ENCODE peak calls at places on chromosomes 13 and 19, in four cellular contexts. One of them, this sample, is unnamed.

GRCh38 chr13:40819797-40820315 is 30.4 kb downstream of the SLC25A15 start:
- DNase-seq in A549: no peak
- DNase-seq in neural progenitor cell: no peak
- DNase-seq in GM12878: no peak
- DNase-seq in this sample: no peak

GRCh38 chr19:42129399-42130253 is 2.6 kb downstream of the POU2F2 start:
- DNase-seq in A549: no peak
- DNase-seq in neural progenitor cell: no peak
- DNase-seq in GM12878: peak
- DNase-seq in this sample: no peak

GRCh38 chr13:50512602-50513527 is 330.6 kb downstream of the DLEU7 start:
- DNase-seq in neural progenitor cell: peak
- DNase-seq in A549: no peak
- DNase-seq in GM12878: no peak
- DNase-seq in this sample: no peak

GRCh38 chr19:14318873-14319272 is 62.4 kb upstream of the ADGRE5 start:
- DNase-seq in neural progenitor cell: peak
- DNase-seq in GM12878: no peak
- DNase-seq in A549: no peak
- DNase-seq in this sample: no peak

GRCh38 chr13:96967248-96967745 is 27.0 kb downstream of the OXGR1 start:
- DNase-seq in neural progenitor cell: peak
- DNase-seq in GM12878: no peak
- DNase-seq in A549: peak
- DNase-seq in this sample: no peak

GRCh38 chr19:54253331-54254194 is 3.5 kb downstream of the LILRB5 start:
- DNase-seq in GM12878: no peak
- DNase-seq in A549: no peak
- DNase-seq in neural progenitor cell: no peak
- DNase-seq in this sample: no peak

GRCh38 chr13:39777527-39778061 is 122.1 kb downstream of the COG6 start:
- DNase-seq in GM12878: no peak
- DNase-seq in A549: peak
- DNase-seq in neural progenitor cell: peak
- DNase-seq in this sample: no peak

GRCh38 chr19:2462635-2463421 is 6.1 kb upstream of the LMNB2 start:
- DNase-seq in neural progenitor cell: peak
- DNase-seq in A549: peak
- DNase-seq in GM12878: no peak
- DNase-seq in this sample: peak

GRCh38 chr13:113969973-113970611 is 3.8 kb downstream of the C13orf46 start:
- DNase-seq in neural progenitor cell: no peak
- DNase-seq in GM12878: no peak
- DNase-seq in A549: no peak
- DNase-seq in this sample: no peak

GRCh38 chr13:34302596-34302995 is 484.6 kb downstream of the RFC3 start:
- DNase-seq in GM12878: no peak
- DNase-seq in neural progenitor cell: no peak
- DNase-seq in A549: no peak
- DNase-seq in this sample: no peak

GRCh38 chr13:56515441-56515840 is 625.3 kb upstream of the PRR20A start:
- DNase-seq in GM12878: no peak
- DNase-seq in A549: no peak
- DNase-seq in neural progenitor cell: no peak
- DNase-seq in this sample: no peak

GRCh38 chr13:48901786-48902185 is 73.9 kb upstream of the FNDC3A start:
- DNase-seq in neural progenitor cell: no peak
- DNase-seq in GM12878: no peak
- DNase-seq in A549: no peak
- DNase-seq in this sample: no peak

GRCh38 chr13:67095621-67096020 is 134.5 kb downstream of the PCDH9 start:
- DNase-seq in GM12878: no peak
- DNase-seq in neural progenitor cell: no peak
- DNase-seq in A549: peak
- DNase-seq in this sample: no peak

GRCh38 chr13:110815471-110816204 is 99.2 kb downstream of the ANKRD10 start:
- DNase-seq in A549: no peak
- DNase-seq in neural progenitor cell: no peak
- DNase-seq in GM12878: peak
- DNase-seq in this sample: no peak

GRCh38 chr13:113144255-113144629 is 14.2 kb upstream of the PROZ start:
- DNase-seq in GM12878: no peak
- DNase-seq in A549: no peak
- DNase-seq in neural progenitor cell: no peak
- DNase-seq in this sample: no peak

GRCh38 chr13:89568276-89568675 is 1779.2 kb upstream of the MIR17HG start:
- DNase-seq in A549: no peak
- DNase-seq in GM12878: no peak
- DNase-seq in neural progenitor cell: no peak
- DNase-seq in this sample: no peak

GRCh38 chr19:28242317-28242927 is 970.5 kb downstream of the UQCRFS1 start:
- DNase-seq in neural progenitor cell: peak
- DNase-seq in GM12878: no peak
- DNase-seq in A549: peak
- DNase-seq in this sample: no peak

GRCh38 chr13:110834572-110834971 is 80.3 kb downstream of the ANKRD10 start:
- DNase-seq in A549: no peak
- DNase-seq in neural progenitor cell: no peak
- DNase-seq in GM12878: no peak
- DNase-seq in this sample: no peak

GRCh38 chr19:37991176-37991835 is 84.3 kb downstream of the SIPA1L3 start:
- DNase-seq in neural progenitor cell: no peak
- DNase-seq in GM12878: no peak
- DNase-seq in A549: no peak
- DNase-seq in this sample: no peak

GRCh38 chr13:82678052-82678451 is 1204.2 kb downstream of the SLITRK1 start:
- DNase-seq in A549: no peak
- DNase-seq in neural progenitor cell: no peak
- DNase-seq in GM12878: no peak
- DNase-seq in this sample: no peak

GRCh38 chr13:99717959-99718674 is 216.8 kb downstream of the TM9SF2 start:
- DNase-seq in GM12878: no peak
- DNase-seq in A549: no peak
- DNase-seq in neural progenitor cell: no peak
- DNase-seq in this sample: no peak

GRCh38 chr13:75762066-75762937 is 126.2 kb downstream of the LMO7 start:
- DNase-seq in neural progenitor cell: no peak
- DNase-seq in GM12878: peak
- DNase-seq in A549: peak
- DNase-seq in this sample: no peak

GRCh38 chr13:111411186-111411858 is 90.9 kb downstream of the TEX29 start:
- DNase-seq in GM12878: no peak
- DNase-seq in neural progenitor cell: peak
- DNase-seq in A549: no peak
- DNase-seq in this sample: no peak

GRCh38 chr19:55600336-55601028 is 394 bp downstream of the ZNF524 start:
- DNase-seq in A549: no peak
- DNase-seq in neural progenitor cell: peak
- DNase-seq in GM12878: no peak
- DNase-seq in this sample: no peak

GRCh38 chr19:13401388-13401787 is 104.9 kb downstream of the CACNA1A start:
- DNase-seq in A549: peak
- DNase-seq in GM12878: no peak
- DNase-seq in neural progenitor cell: no peak
- DNase-seq in this sample: no peak

GRCh38 chr19:3359850-3360493 is 6.4 kb upstream of the NFIC start:
- DNase-seq in neural progenitor cell: no peak
- DNase-seq in GM12878: no peak
- DNase-seq in A549: no peak
- DNase-seq in this sample: no peak

GRCh38 chr13:40983269-40983668 is 35.8 kb downstream of the ELF1 start:
- DNase-seq in A549: no peak
- DNase-seq in GM12878: no peak
- DNase-seq in neural progenitor cell: no peak
- DNase-seq in this sample: no peak

GRCh38 chr13:38868870-38869269 is 121.8 kb downstream of the STOML3 start:
- DNase-seq in A549: no peak
- DNase-seq in GM12878: no peak
- DNase-seq in neural progenitor cell: no peak
- DNase-seq in this sample: no peak

GRCh38 chr19:18503971-18504885 is 17.6 kb downstream of the ELL start:
- DNase-seq in GM12878: no peak
- DNase-seq in A549: peak
- DNase-seq in neural progenitor cell: no peak
- DNase-seq in this sample: no peak

GRCh38 chr19:16801599-16801998 is 27.6 kb upstream of the SIN3B start:
- DNase-seq in GM12878: no peak
- DNase-seq in neural progenitor cell: no peak
- DNase-seq in A549: peak
- DNase-seq in this sample: no peak

GRCh38 chr19:58021541-58022282 is 12.1 kb upstream of the ZSCAN1 start:
- DNase-seq in GM12878: no peak
- DNase-seq in neural progenitor cell: peak
- DNase-seq in A549: peak
- DNase-seq in this sample: no peak

GRCh38 chr19:36851898-36852297 is 1.2 kb downstream of the ZNF345 start:
- DNase-seq in GM12878: no peak
- DNase-seq in A549: no peak
- DNase-seq in neural progenitor cell: no peak
- DNase-seq in this sample: no peak
- H3K4me3 ChIP-seq in GM12878: peak
- H3K4me3 ChIP-seq in A549: no peak
- H3K4me3 ChIP-seq in neural progenitor cell: peak
- H3K4me3 ChIP-seq in this sample: peak

GRCh38 chr19:43438291-43439162 is 23.8 kb downstream of the TEX101 start:
- DNase-seq in GM12878: no peak
- DNase-seq in A549: peak
- DNase-seq in neural progenitor cell: no peak
- DNase-seq in this sample: peak
- H3K4me3 ChIP-seq in GM12878: no peak
- H3K4me3 ChIP-seq in A549: peak
- H3K4me3 ChIP-seq in neural progenitor cell: no peak
- H3K4me3 ChIP-seq in this sample: no peak

DNA sequence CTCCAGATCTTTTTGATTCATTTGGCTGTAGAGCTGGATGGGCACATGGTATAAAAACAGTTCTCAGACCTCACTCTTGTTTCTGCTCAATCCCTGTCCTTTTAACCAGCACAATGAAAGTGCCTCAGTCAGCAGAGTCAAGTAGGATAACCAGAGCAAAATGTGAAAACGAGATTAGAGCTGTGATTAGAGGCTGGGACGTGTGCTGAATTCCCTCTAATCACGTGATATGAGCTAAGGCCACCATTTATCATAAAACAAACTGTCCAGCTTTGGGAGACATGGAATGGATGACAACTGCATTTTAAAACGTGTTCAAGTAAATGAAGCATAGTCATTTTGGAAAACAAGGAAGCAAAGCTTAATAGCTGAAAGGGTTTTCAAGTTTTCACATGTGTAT is 54.1 kb downstream of the GJA3 start:
- DNase-seq in A549: no peak
- DNase-seq in GM12878: no peak
- DNase-seq in neural progenitor cell: no peak
- DNase-seq in this sample: no peak
- H3K4me3 ChIP-seq in A549: no peak
- H3K4me3 ChIP-seq in GM12878: no peak
- H3K4me3 ChIP-seq in neural progenitor cell: no peak
- H3K4me3 ChIP-seq in this sample: no peak

GRCh38 chr19:40467007-40467565 is 285 bp downstream of the SPTBN4 start:
- DNase-seq in neural progenitor cell: peak
- DNase-seq in A549: no peak
- DNase-seq in GM12878: no peak
- DNase-seq in this sample: no peak
- H3K4me3 ChIP-seq in neural progenitor cell: peak
- H3K4me3 ChIP-seq in A549: peak
- H3K4me3 ChIP-seq in GM12878: no peak
- H3K4me3 ChIP-seq in this sample: peak

GRCh38 chr13:57632276-57633140 is 964 bp downstream of the PCDH17 start:
- DNase-seq in GM12878: no peak
- DNase-seq in neural progenitor cell: peak
- DNase-seq in A549: no peak
- DNase-seq in this sample: no peak

GRCh38 chr13:57629821-57630235 is 1.7 kb upstream of the PCDH17 start:
- DNase-seq in neural progenitor cell: peak
- DNase-seq in GM12878: no peak
- DNase-seq in A549: peak
- DNase-seq in this sample: peak

GRCh38 chr13:57629391-57629804 is 2.1 kb upstream of the PCDH17 start:
- DNase-seq in neural progenitor cell: no peak
- DNase-seq in GM12878: no peak
- DNase-seq in A549: no peak
- DNase-seq in this sample: no peak

GRCh38 chr13:57631607-57632275 is at the start of gene PCDH17:
- DNase-seq in GM12878: no peak
- DNase-seq in A549: no peak
- DNase-seq in neural progenitor cell: peak
- DNase-seq in this sample: no peak

GRCh38 chr13:57630661-57631606 is 610 bp upstream of the PCDH17 start:
- DNase-seq in A549: no peak
- DNase-seq in neural progenitor cell: peak
- DNase-seq in GM12878: no peak
- DNase-seq in this sample: no peak
- H3K4me3 ChIP-seq in A549: peak
- H3K4me3 ChIP-seq in neural progenitor cell: peak
- H3K4me3 ChIP-seq in GM12878: no peak
- H3K4me3 ChIP-seq in this sample: peak

DNA sequence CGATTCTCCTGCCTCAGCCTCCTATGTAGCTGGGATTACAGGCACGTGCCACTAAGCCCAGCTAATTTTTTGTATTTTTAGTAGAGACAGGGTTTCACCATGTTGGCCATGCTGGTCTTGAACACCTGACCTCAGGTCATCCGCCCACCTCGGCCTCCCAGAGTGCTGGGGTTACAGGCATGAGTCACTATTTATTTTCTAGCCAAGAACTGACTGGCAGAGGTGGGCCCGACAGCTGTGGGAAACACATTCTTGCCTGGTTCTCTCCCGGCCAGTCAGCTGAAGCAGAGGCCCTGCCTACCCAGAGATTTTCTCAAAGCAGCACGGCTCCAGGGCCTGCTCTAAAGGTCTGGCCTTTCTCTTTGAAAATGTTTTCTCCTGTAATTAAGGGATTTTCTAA is 108.0 kb downstream of the KCTD15 start:
- DNase-seq in neural progenitor cell: peak
- DNase-seq in A549: peak
- DNase-seq in GM12878: no peak
- DNase-seq in this sample: no peak
- H3K4me3 ChIP-seq in neural progenitor cell: peak
- H3K4me3 ChIP-seq in A549: no peak
- H3K4me3 ChIP-seq in GM12878: no peak
- H3K4me3 ChIP-seq in this sample: peak

GRCh38 chr19:49554701-49555181 is 25.6 kb downstream of the NOSIP start:
- DNase-seq in GM12878: no peak
- DNase-seq in neural progenitor cell: no peak
- DNase-seq in A549: no peak
- DNase-seq in this sample: no peak

GRCh38 chr19:49557641-49558325 is 22.6 kb downstream of the NOSIP start:
- DNase-seq in GM12878: no peak
- DNase-seq in A549: no peak
- DNase-seq in neural progenitor cell: no peak
- DNase-seq in this sample: no peak

GRCh38 chr19:49556412-49557398 is 23.7 kb downstream of the NOSIP start:
- DNase-seq in GM12878: no peak
- DNase-seq in A549: no peak
- DNase-seq in neural progenitor cell: peak
- DNase-seq in this sample: no peak

GRCh38 chr19:49553451-49554271 is 25.9 kb downstream of the RCN3 start:
- DNase-seq in A549: no peak
- DNase-seq in neural progenitor cell: no peak
- DNase-seq in GM12878: no peak
- DNase-seq in this sample: no peak

GRCh38 chr19:49555600-49556411 is 24.6 kb downstream of the NOSIP start:
- DNase-seq in GM12878: no peak
- DNase-seq in neural progenitor cell: peak
- DNase-seq in A549: peak
- DNase-seq in this sample: no peak
- H3K4me3 ChIP-seq in GM12878: no peak
- H3K4me3 ChIP-seq in neural progenitor cell: peak
- H3K4me3 ChIP-seq in A549: no peak
- H3K4me3 ChIP-seq in this sample: peak